ENCODE peak calls at places on chromosomes 7 and 10, in seven cellular contexts. F is fibroblast of lung, M is ascending aorta, H is cardiac fibroblast, W is hepatocyte, N is SK-N-SH, J is coronary artery. V is an unnamed sample.

GRCh38 chr7:136853654-136854053 is 14.8 kb upstream of the CHRM2 start:
- DNase-seq in F (no peak), M (no peak), H (no peak), W (no peak), N (no peak), J (no peak), V (no peak)

GRCh38 chr7:46071601-46072000 is 150.5 kb upstream of the IGFBP3 start:
- DNase-seq in F (peak), M (no peak), H (peak), W (no peak), N (no peak), J (no peak), V (no peak)

GRCh38 chr10:15279236-15279635 is 91.9 kb downstream of the FAM171A1 start:
- DNase-seq in F (no peak), M (no peak), H (no peak), W (no peak), N (no peak), J (no peak), V (no peak)

GRCh38 chr10:132146271-132146671 is 40.5 kb upstream of the DPYSL4 start:
- DNase-seq in F (no peak), M (no peak), H (no peak), W (no peak), N (no peak), J (no peak), V (no peak)

GRCh38 chr10:96370575-96371157 is 11.9 kb upstream of the OPALIN start:
- DNase-seq in F (peak), M (no peak), H (peak), W (peak), N (peak), J (peak), V (peak)

GRCh38 chr7:155265960-155266359 is 31.7 kb upstream of the INSIG1 start:
- DNase-seq in F (no peak), M (no peak), H (no peak), W (no peak), N (no peak), J (no peak), V (no peak)

GRCh38 chr7:12351843-12352242 is 51.8 kb downstream of the VWDE start:
- DNase-seq in F (no peak), M (no peak), H (no peak), W (no peak), N (no peak), J (no peak), V (no peak)

GRCh38 chr10:1715821-1716220 is 21.5 kb downstream of the ADARB2 start:
- DNase-seq in F (no peak), M (no peak), H (no peak), W (peak), N (no peak), J (peak), V (no peak)

GRCh38 chr7:141158562-141158961 is 84.7 kb downstream of the TMEM178B start:
- DNase-seq in F (peak), M (no peak), H (peak), W (peak), N (no peak), J (no peak), V (peak)

GRCh38 chr7:51297986-51298385 is 18.6 kb downstream of the COBL start:
- DNase-seq in F (no peak), M (peak), H (no peak), W (no peak), N (no peak), J (no peak), V (no peak)

GRCh38 chr7:148238926-148239325 is 351.6 kb upstream of the C7orf33 start:
- DNase-seq in F (no peak), M (no peak), H (no peak), W (peak), N (no peak), J (no peak), V (no peak)

GRCh38 chr7:139043823-139044812 is 8.3 kb upstream of the ZC3HAV1L start:
- DNase-seq in F (no peak), M (no peak), H (no peak), W (no peak), N (no peak), J (no peak), V (no peak)

GRCh38 chr10:3433988-3434387 is 261.4 kb upstream of the PITRM1 start:
- DNase-seq in F (no peak), M (no peak), H (no peak), W (no peak), N (no peak), J (no peak), V (no peak)

GRCh38 chr7:108045669-108046068 is 42.7 kb upstream of the LAMB1 start:
- DNase-seq in F (peak), M (no peak), H (peak), W (no peak), N (no peak), J (no peak), V (no peak)

GRCh38 chr7:128135275-128136214 is 104.3 kb upstream of the LRRC4 start:
- DNase-seq in F (peak), M (peak), H (peak), W (peak), N (peak), J (peak), V (no peak)

GRCh38 chr10:73017955-73018480 is 63.4 kb upstream of the PLA2G12B start:
- DNase-seq in F (peak), M (no peak), H (peak), W (no peak), N (no peak), J (peak), V (no peak)

GRCh38 chr7:154482863-154483262 is 430.7 kb downstream of the DPP6 start:
- DNase-seq in F (no peak), M (no peak), H (no peak), W (no peak), N (no peak), J (no peak), V (no peak)

GRCh38 chr10:1215862-1216575 is 159.8 kb downstream of the WDR37 start:
- DNase-seq in F (no peak), M (no peak), H (no peak), W (no peak), N (no peak), J (no peak), V (no peak)

GRCh38 chr10:15370741-15371701 is at the start of gene FAM171A1:
- DNase-seq in F (peak), M (peak), H (peak), W (peak), N (peak), J (no peak), V (no peak)

GRCh38 chr10:61139230-61139928 is 195.4 kb upstream of the RHOBTB1 start:
- DNase-seq in F (no peak), M (no peak), H (no peak), W (no peak), N (no peak), J (no peak), V (no peak)

GRCh38 chr10:73874267-73875138 is at the start of gene CAMK2G:
- DNase-seq in F (peak), M (peak), H (peak), W (peak), N (peak), J (peak), V (peak)

GRCh38 chr7:121313220-121313792 is 15.5 kb upstream of the WNT16 start:
- DNase-seq in F (no peak), M (no peak), H (no peak), W (peak), N (no peak), J (no peak), V (no peak)

GRCh38 chr10:102246261-102246660 is 929 bp downstream of the GBF1 start:
- DNase-seq in F (peak), M (no peak), H (peak), W (peak), N (no peak), J (no peak), V (no peak)

GRCh38 chr10:110083884-110084283 is 76.1 kb downstream of the ADD3 start:
- DNase-seq in F (peak), M (no peak), H (peak), W (peak), N (no peak), J (no peak), V (no peak)

GRCh38 chr7:151243411-151244155 is 4.9 kb downstream of the SMARCD3 start:
- DNase-seq in F (no peak), M (peak), H (no peak), W (no peak), N (no peak), J (no peak), V (no peak)

GRCh38 chr10:79142064-79142491 is 73.3 kb downstream of the ZMIZ1 start:
- DNase-seq in F (peak), M (no peak), H (peak), W (no peak), N (no peak), J (no peak), V (no peak)

GRCh38 chr7:82507976-82508677 is 64.5 kb upstream of the CACNA2D1 start:
- DNase-seq in F (no peak), M (no peak), H (no peak), W (peak), N (no peak), J (no peak), V (no peak)

GRCh38 chr7:76505168-76506080 is 4.9 kb upstream of the UPK3B start:
- DNase-seq in F (no peak), M (no peak), H (no peak), W (peak), N (peak), J (no peak), V (no peak)

GRCh38 chr7:108455524-108455832 is 758 bp downstream of the NRCAM start:
- DNase-seq in F (no peak), M (no peak), H (no peak), W (peak), N (no peak), J (no peak), V (no peak)

GRCh38 chr7:25059576-25059975 is 65.5 kb downstream of the CYCS start:
- DNase-seq in F (no peak), M (no peak), H (no peak), W (no peak), N (no peak), J (no peak), V (no peak)

GRCh38 chr10:12193193-12193592 is 2.5 kb downstream of the NUDT5 start:
- DNase-seq in F (peak), M (no peak), H (peak), W (no peak), N (no peak), J (no peak), V (no peak)

GRCh38 chr10:1187855-1188555 is 131.8 kb downstream of the WDR37 start:
- DNase-seq in F (no peak), M (no peak), H (no peak), W (no peak), N (no peak), J (no peak), V (no peak)

GRCh38 chr7:108486291-108486966 is 30.2 kb upstream of the NRCAM start:
- DNase-seq in F (peak), M (no peak), H (peak), W (no peak), N (no peak), J (no peak), V (no peak)

GRCh38 chr7:93119191-93119905 is 1.6 kb upstream of the SAMD9 start:
- DNase-seq in F (peak), M (no peak), H (no peak), W (no peak), N (no peak), J (no peak), V (no peak)

GRCh38 chr10:89475137-89475536 is 60.3 kb downstream of the SLC16A12 start:
- DNase-seq in F (no peak), M (no peak), H (no peak), W (no peak), N (no peak), J (no peak), V (no peak)

GRCh38 chr7:146661435-146661834 is 544.8 kb downstream of the CNTNAP2 start:
- DNase-seq in F (no peak), M (no peak), H (no peak), W (no peak), N (peak), J (no peak), V (no peak)

GRCh38 chr7:57339198-57339944 is 110.6 kb upstream of the ZNF716 start:
- DNase-seq in F (no peak), M (no peak), H (no peak), W (no peak), N (no peak), J (no peak), V (no peak)

GRCh38 chr7:36404639-36405408 is 15.2 kb downstream of the ANLN start:
- DNase-seq in F (no peak), M (no peak), H (no peak), W (no peak), N (no peak), J (no peak), V (no peak)

DNA sequence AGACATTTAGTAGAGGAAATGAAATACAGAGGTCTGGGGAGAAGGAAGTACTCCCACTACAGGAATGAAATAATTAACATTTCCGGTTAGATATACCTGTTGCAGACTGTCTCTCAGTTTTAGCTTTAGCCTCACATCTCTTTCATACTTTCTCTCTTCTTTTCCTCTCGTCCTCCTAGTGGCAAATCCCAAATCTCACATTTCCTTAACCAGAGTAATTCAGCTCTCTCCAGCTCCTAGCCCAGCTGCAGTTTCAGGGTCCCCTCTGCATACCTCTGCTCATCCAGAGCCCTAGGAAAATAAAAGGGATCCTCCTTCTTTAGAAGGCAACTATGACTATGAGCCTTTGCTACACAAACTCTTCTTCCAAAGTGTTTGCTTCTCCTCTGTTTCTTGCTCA is 643.2 kb downstream of the PHTF2 start:
- DNase-seq in F (no peak), M (no peak), H (no peak), W (no peak), N (no peak), J (no peak), V (no peak)
- TF ChIP-seq CTCF in F (no peak), M (no peak), H (no peak), W (no peak), N (peak), J (no peak), V (no peak)

GRCh38 chr7:40824461-40824860 is 689.7 kb downstream of the SUGCT start:
- DNase-seq in F (no peak), M (no peak), H (peak), W (no peak), N (no peak), J (no peak), V (no peak)

GRCh38 chr7:40826419-40827216 is 691.8 kb downstream of the SUGCT start:
- DNase-seq in F (peak), M (no peak), H (peak), W (no peak), N (no peak), J (no peak), V (no peak)

GRCh38 chr7:40828686-40829085 is 693.9 kb downstream of the SUGCT start:
- DNase-seq in F (no peak), M (no peak), H (no peak), W (no peak), N (no peak), J (no peak), V (no peak)

GRCh38 chr7:40829201-40829600 is 694.4 kb downstream of the SUGCT start:
- DNase-seq in F (no peak), M (no peak), H (no peak), W (no peak), N (no peak), J (no peak), V (no peak)

GRCh38 chr7:40827217-40828085 is 692.6 kb downstream of the SUGCT start:
- DNase-seq in F (peak), M (no peak), H (no peak), W (peak), N (no peak), J (no peak), V (no peak)
- H3K4me3 ChIP-seq in F (no peak), M (no peak), H (no peak), W (no peak), N (no peak), J (no peak), V (no peak)

DNA sequence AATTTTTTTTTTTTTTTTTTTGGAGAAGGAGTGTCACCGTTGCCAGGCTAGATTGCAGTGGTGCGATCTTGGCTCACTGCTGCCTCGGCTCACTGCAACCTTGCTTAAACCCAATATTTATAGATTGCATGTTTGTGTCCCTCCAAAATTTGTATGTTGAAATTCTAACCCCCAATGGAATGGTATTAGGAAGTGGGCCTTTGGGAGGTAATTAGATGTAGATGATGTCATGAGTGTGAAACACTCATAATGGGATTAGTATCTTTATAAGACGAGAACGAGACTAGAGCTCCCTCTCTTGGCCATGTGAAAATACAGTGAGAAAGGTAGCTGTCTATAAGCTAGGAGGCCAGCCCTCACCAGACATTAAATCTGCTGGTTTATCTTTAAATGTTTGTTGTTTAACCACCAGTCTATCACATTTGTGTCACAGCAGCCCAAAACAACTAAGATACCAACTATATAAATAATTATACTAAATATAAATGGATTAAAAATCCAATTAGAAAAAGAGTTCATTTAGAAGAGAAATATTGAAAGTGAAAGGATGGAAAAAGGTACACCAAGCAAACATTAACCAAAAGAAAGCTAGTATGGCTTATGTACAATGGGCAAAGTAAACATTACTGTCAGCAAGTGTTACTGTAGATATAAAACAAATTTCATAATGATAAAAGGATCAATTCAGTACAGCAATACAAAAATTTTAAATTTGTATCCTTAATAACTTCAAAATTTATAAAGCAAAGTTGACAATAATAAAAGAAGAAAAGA is 9.3 kb downstream of the TCAF1 start:
- DNase-seq in F (peak), M (no peak), H (peak), W (no peak), N (no peak), J (no peak), V (no peak)
- TF ChIP-seq CTCF in F (no peak), M (no peak), H (peak), W (no peak), N (peak), J (no peak), V (no peak)

GRCh38 chr7:90777075-90777864 is 181.1 kb downstream of the CDK14 start:
- DNase-seq in F (no peak), M (no peak), H (no peak), W (peak), N (no peak), J (no peak), V (no peak)
- H3K4me3 ChIP-seq in F (no peak), M (no peak), H (no peak), W (no peak), N (no peak), J (no peak), V (no peak)